ENCODE peak calls at places on chromosome 18, in nine cellular contexts. X, H, G, O, W, C, B, D and J are unnamed samples.

GRCh38 chr18:38576349-38576748 is 1010.8 kb upstream of the CELF4 start:
- DNase-seq in X (no peak), H (no peak), G (no peak), O (no peak), W (no peak), C (no peak), B (no peak), D (no peak), J (no peak)

GRCh38 chr18:8319798-8320477 is 289.3 kb upstream of the RAB12 start:
- DNase-seq in X (peak), H (no peak), G (no peak), O (no peak), W (no peak), C (no peak), B (no peak), D (no peak), J (no peak)

GRCh38 chr18:1294229-1294628 is 389.6 kb downstream of the ADCYAP1 start:
- DNase-seq in X (no peak), H (no peak), G (no peak), O (no peak), W (no peak), C (no peak), B (no peak), D (no peak), J (no peak)

GRCh38 chr18:69838620-69839411 is 108.9 kb downstream of the CD226 start:
- DNase-seq in X (no peak), H (no peak), G (no peak), O (no peak), W (no peak), C (no peak), B (no peak), D (no peak), J (peak)

GRCh38 chr18:38940863-38941531 is 1375.4 kb upstream of the CELF4 start:
- DNase-seq in X (peak), H (no peak), G (peak), O (no peak), W (peak), C (peak), B (no peak), D (no peak), J (peak)

GRCh38 chr18:76363451-76364120 is 131.5 kb downstream of the ZNF516 start:
- DNase-seq in X (peak), H (no peak), G (no peak), O (peak), W (peak), C (peak), B (no peak), D (no peak), J (no peak)

GRCh38 chr18:23718243-23718720 is 29.0 kb downstream of the LAMA3 start:
- DNase-seq in X (peak), H (no peak), G (no peak), O (no peak), W (peak), C (peak), B (no peak), D (no peak), J (no peak)

GRCh38 chr18:21004721-21005120 is 106.9 kb downstream of the ROCK1 start:
- DNase-seq in X (peak), H (no peak), G (no peak), O (peak), W (peak), C (peak), B (no peak), D (no peak), J (no peak)

DNA sequence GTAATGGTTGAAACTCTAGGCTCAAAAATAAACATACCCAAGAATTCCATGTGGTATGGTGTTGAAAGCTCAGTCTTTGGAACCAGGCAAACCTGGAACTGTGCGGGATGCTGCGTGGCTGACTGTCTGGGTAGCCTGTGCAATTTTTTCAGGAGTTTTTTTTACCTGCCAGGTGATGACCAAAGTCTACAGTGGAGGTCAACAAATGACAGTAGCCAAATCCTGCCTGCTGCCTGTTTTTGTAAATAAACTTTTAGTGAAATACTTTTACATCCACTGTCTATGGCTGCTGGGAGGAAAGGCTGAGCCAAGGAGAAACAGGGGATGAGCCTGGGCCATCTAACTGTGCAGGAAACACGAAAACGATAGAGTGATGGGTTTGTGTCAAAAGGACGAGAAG is 240.6 kb downstream of the PIEZO2 start:
- DNase-seq in X (no peak), H (no peak), G (no peak), O (no peak), W (no peak), C (no peak), B (no peak), D (no peak), J (no peak)
- TF ChIP-seq CTCF in X (no peak), H (no peak), G (no peak), O (no peak), W (no peak), C (no peak), B (no peak), D (no peak), J (no peak)

GRCh38 chr18:49231541-49231940 is 228.9 kb downstream of the DYM start:
- DNase-seq in X (no peak), H (no peak), G (no peak), O (no peak), W (no peak), C (no peak), B (no peak), D (no peak), J (no peak)
- TF ChIP-seq CTCF in X (no peak), H (no peak), G (no peak), O (no peak), W (no peak), C (no peak), B (no peak), D (no peak), J (no peak)

DNA sequence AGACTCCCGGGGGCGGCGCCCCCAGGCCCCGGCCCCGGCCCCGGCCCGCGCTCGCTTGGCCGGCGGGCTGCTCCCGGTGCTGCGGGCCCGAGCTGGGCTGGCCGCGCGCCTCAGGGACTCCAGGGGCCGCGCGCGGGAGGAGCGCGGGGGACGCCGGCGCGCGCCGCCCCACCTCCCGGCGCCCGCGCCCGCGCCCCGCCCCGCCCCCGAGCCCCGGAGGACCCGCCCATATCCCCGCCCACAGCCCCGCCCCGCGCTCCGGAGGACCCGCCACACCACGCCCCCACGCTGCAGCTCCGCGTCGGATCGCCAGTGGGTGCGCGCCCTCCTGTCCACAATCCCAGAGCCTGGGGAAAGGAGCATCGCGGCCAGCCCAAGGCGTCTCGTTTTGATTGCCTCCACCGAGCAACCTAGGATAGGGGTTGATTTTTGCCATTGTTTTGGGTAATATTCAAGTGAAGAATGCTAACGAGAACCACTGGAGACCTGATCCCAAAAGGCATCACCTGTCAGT is at the start of gene PARD6G:
- DNase-seq in X (peak), H (peak), G (peak), O (no peak), W (peak), C (peak), B (peak), D (peak), J (peak)
- TF ChIP-seq CTCF in X (no peak), H (no peak), G (no peak), O (peak), W (peak), C (peak), B (no peak), D (no peak), J (no peak)

GRCh38 chr18:27428120-27428519 is 243.0 kb upstream of the CHST9 start:
- DNase-seq in X (no peak), H (no peak), G (no peak), O (no peak), W (no peak), C (peak), B (no peak), D (no peak), J (peak)
- TF ChIP-seq CTCF in X (no peak), H (no peak), G (no peak), O (no peak), W (no peak), C (peak), B (no peak), D (no peak), J (no peak)

DNA sequence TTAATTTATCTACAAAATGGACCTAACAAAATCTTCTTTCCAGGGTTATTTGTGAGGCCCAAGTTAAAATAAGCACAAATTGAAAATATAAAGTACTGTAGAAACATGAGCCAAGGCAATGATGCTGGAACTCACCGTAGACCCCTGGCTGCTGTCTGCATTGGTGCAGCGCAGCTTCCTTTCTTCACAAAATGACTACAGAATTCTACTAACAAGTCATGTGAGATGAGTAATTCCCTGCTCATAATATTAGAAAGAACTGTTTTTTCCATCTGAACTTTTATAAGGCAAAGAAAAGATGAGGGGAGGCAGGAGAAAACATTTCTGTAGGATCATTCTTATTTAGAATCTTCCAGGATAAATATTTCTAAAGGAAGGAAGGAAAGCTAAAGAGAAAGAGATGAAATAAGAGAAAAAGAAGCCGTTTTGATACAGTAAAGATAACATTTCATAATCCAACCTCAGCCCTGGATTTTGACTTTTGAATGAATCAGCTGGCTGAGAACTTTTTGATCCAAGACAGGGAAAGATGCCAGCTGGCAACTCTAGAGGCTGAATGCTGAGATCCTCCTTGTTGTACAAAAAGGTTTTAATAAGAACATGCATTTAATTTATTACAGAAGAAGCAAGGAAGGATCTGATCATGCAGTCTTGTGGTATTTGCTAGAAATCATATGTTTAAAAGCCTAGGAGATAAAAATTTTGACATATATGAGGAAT is 183.9 kb upstream of the KLHL14 start:
- DNase-seq in X (peak), H (no peak), G (no peak), O (no peak), W (peak), C (peak), B (no peak), D (no peak), J (no peak)
- TF ChIP-seq CTCF in X (peak), H (no peak), G (no peak), O (no peak), W (peak), C (peak), B (no peak), D (no peak), J (no peak)

DNA sequence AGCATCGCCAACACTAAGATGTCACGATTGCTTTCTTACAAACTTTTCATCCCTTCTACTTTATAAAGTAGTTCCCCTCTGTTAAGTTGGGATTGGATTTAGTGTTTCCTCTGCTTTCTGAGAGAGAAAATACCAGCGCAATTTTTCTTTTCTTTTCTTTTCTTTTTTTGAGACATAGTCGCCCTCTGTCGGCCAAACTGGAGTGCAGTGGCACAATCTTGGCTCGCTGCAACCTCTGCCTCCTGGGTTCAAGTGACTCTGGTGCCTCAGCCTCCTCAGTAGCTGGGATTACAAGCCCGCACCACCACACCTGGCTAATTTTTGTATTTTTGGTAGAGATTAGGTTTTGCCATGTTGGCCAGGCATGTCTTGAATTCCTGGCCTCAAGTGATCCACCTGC is 9.0 kb downstream of the RELCH start:
- DNase-seq in X (no peak), H (no peak), G (no peak), O (no peak), W (no peak), C (no peak), B (no peak), D (no peak), J (no peak)
- TF ChIP-seq CTCF in X (no peak), H (peak), G (no peak), O (no peak), W (no peak), C (no peak), B (no peak), D (no peak), J (no peak)

DNA sequence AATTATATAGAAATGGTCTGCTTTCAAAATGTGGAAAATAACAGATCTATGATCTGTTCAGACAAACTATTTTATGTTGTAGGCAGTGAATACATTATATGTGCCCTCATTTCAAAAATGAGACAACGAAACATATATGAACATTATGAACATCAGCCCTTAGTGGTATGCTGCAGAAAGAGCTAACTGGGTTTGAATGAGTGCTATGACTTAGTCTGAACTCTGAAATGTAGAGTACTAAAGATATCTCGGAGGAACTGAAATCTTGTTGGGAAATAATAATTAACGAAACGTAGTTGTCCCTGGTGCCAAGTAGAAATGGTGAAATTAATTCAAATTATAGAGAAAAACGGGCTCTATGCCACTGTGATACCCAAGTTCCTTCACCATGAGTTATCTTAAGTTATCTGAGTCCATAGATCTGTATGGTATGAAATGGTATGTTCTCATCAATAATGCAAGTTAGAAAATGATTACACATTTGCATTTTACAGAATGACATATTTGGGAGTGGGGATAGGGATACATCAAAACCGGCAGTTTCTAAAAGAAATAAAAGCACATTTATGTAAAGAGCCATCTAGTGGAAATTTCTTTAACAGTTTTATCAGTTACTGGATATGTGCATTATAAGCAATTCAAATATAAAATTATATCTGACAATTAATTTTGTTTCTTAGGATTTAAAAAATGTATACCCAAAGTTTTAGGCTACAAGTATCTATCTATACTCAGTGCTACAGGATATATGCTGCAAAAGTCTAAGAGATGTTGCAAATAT is 26.7 kb downstream of the STARD6 start:
- DNase-seq in X (no peak), H (no peak), G (no peak), O (no peak), W (no peak), C (peak), B (no peak), D (no peak), J (no peak)
- TF ChIP-seq CTCF in X (peak), H (no peak), G (no peak), O (peak), W (peak), C (peak), B (no peak), D (no peak), J (no peak)

DNA sequence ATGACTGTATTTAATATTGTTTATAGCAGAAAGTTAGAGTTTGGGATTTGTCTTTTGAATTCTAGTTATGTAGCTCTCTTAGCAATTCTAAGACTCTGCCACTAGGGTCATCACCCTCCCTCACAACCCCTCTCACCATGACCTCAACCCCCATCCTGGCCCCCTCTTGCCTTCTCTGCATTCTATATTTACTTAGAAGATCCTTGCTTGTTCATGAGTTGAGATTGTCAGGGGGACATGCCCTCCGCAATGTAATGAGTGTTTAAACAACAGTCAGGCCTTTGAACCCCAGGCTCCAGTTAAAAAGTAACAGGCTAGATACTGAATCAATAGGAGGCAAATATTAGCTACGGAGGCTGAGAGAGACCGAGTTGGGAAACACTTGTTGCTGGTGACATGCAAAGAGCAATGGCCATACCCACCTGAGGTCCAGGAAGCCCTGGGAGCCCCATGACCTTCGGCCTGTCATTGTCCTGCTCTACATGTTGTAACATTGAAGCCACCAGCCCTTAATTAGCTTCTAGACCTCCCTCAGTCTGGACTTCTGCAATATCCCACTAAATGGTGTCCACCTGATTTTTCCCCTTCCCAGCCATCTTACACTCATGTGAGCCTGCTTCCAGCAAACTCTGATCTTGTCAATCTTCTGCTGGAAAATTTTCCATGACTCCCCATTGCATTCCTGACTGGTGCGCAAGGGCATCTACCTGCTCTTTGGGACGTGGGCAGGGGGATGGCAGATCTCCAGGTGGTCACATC is 221.1 kb downstream of the ALPK2 start:
- DNase-seq in X (no peak), H (no peak), G (no peak), O (no peak), W (no peak), C (no peak), B (no peak), D (no peak), J (no peak)
- TF ChIP-seq CTCF in X (no peak), H (peak), G (no peak), O (no peak), W (no peak), C (peak), B (no peak), D (no peak), J (peak)

GRCh38 chr18:70936160-70936559 is 647.3 kb downstream of the SOCS6 start:
- DNase-seq in X (no peak), H (no peak), G (no peak), O (no peak), W (no peak), C (no peak), B (no peak), D (no peak), J (no peak)

DNA sequence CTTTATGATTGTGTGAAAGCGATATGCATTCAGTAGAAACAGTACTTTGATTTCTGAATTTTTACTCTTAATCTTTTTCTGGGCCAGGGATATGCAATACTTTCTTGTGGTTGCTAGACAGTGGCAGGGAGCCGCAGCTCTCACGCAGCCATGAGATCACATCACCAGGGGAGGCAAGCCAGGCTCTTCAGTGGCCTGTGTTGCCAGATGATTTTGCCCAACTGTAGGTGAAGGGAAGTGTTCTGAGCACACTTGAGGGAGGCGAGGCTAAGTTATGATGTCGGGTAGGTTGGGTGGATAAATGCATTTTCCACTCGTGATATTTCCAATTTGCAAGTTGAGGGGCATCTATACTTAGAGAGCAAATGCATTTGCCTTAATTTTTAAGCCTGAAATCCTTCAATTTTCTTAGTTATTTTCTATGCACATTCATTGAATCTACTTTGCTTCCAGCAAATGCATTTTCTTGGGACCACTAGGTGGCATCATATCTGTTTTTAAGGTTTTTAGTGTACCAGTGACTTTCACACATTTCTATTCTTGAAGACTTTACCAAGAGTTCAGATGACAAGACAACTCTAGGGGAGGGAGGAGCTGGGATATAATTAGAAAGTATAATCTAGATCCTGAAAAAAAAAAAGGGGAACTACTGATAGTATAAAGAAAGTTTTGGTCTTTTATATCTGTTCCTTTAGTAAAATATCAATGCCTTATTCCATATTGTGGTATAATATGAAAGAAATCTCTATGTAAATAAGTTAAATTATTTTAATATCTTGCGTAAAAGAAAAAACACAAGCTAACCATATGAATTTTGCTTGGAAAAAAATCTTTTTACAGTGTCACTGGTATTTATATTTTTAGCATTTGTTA is 643.3 kb downstream of the SOCS6 start:
- DNase-seq in X (peak), H (no peak), G (no peak), O (no peak), W (peak), C (peak), B (no peak), D (no peak), J (peak)
- TF ChIP-seq CTCF in X (peak), H (peak), G (peak), O (peak), W (peak), C (no peak), B (no peak), D (peak), J (peak)